ENCODE peak calls at places on chromosomes 16 and 17, in seven cellular contexts. P, K, A, Y, J, C and M are unnamed samples.

GRCh38 chr16:28295213-28295612 is 2.9 kb downstream of the SBK1 start:
- DNase-seq in P (no peak), K (no peak), A (peak; percentile 19), Y (no peak), J (no peak), C (no peak), M (no peak)

GRCh38 chr17:82490512-82491195 is 28.9 kb upstream of the FOXK2 start:
- DNase-seq in P (no peak), K (no peak), A (no peak), Y (no peak), J (no peak), C (peak; percentile 38), M (no peak)

GRCh38 chr16:75224683-75225082 is 5.9 kb downstream of the CTRB1 start:
- DNase-seq in P (no peak), K (no peak), A (no peak), Y (no peak), J (no peak), C (no peak), M (no peak)

GRCh38 chr16:50210266-50211038 is 55.9 kb upstream of the ADCY7 start:
- DNase-seq in P (peak; percentile 53), K (peak; percentile 60), A (peak; percentile 84), Y (peak; percentile 58), J (peak; percentile 76), C (peak; percentile 47), M (peak; percentile 56)

GRCh38 chr17:63983326-63983725 is 10.6 kb upstream of the SCN4A start:
- DNase-seq in P (no peak), K (no peak), A (no peak), Y (no peak), J (no peak), C (no peak), M (no peak)

GRCh38 chr17:16872836-16873653 is 98.9 kb downstream of the TNFRSF13B start:
- DNase-seq in P (peak; percentile 46), K (no peak), A (peak; percentile 64), Y (peak; percentile 76), J (peak; percentile 64), C (no peak), M (no peak)

GRCh38 chr17:4939554-4939803 is 367 bp downstream of the SLC25A11 start:
- DNase-seq in P (no peak), K (no peak), A (no peak), Y (no peak), J (no peak), C (no peak), M (no peak)

GRCh38 chr16:50675686-50676610 is 5.2 kb downstream of the SNX20 start:
- DNase-seq in P (peak; percentile 58), K (no peak), A (no peak), Y (no peak), J (no peak), C (no peak), M (no peak)

GRCh38 chr17:16926591-16927451 is 45.1 kb downstream of the TNFRSF13B start:
- DNase-seq in P (no peak), K (no peak), A (no peak), Y (no peak), J (no peak), C (no peak), M (no peak)

GRCh38 chr17:34305061-34305460 is 14.2 kb upstream of the CCL8 start:
- DNase-seq in P (no peak), K (no peak), A (no peak), Y (no peak), J (no peak), C (no peak), M (no peak)

GRCh38 chr17:19000531-19001011 is 4.0 kb downstream of the FAM83G start:
- DNase-seq in P (peak; percentile 67), K (no peak), A (no peak), Y (no peak), J (no peak), C (no peak), M (no peak)

GRCh38 chr17:14091367-14091766 is 22.1 kb downstream of the COX10 start:
- DNase-seq in P (no peak), K (no peak), A (no peak), Y (no peak), J (no peak), C (no peak), M (no peak)

GRCh38 chr17:62614142-62614541 is 13.3 kb upstream of the MRC2 start:
- DNase-seq in P (no peak), K (no peak), A (no peak), Y (no peak), J (no peak), C (no peak), M (no peak)

GRCh38 chr16:79402356-79402755 is 198.2 kb downstream of the MAF start:
- DNase-seq in P (peak; percentile 3), K (no peak), A (no peak), Y (no peak), J (peak; percentile 89), C (no peak), M (no peak)

GRCh38 chr16:50842589-50842988 is 100.7 kb downstream of the CYLD start:
- DNase-seq in P (no peak), K (no peak), A (peak; percentile 15), Y (no peak), J (no peak), C (no peak), M (no peak)

GRCh38 chr17:17416007-17416399 is 60.8 kb upstream of the MED9 start:
- DNase-seq in P (peak; percentile 33), K (no peak), A (peak; percentile 51), Y (peak; percentile 58), J (peak; percentile 37), C (no peak), M (no peak)

GRCh38 chr17:17994271-17994670 is 21.6 kb downstream of the DRC3 start:
- DNase-seq in P (no peak), K (no peak), A (peak; percentile 55), Y (no peak), J (no peak), C (no peak), M (no peak)

GRCh38 chr17:81685108-81685507 is 1.3 kb downstream of the HGS start:
- DNase-seq in P (peak; percentile 31), K (peak; percentile 20), A (peak; percentile 74), Y (no peak), J (no peak), C (no peak), M (no peak)

GRCh38 chr17:3003401-3004149 is 59.8 kb downstream of the OR1D5 start:
- DNase-seq in P (no peak), K (no peak), A (no peak), Y (peak; percentile 59), J (peak; percentile 41), C (peak; percentile 81), M (peak; percentile 89)

GRCh38 chr16:53769787-53770186 is 65.8 kb downstream of the FTO start:
- DNase-seq in P (no peak), K (no peak), A (no peak), Y (no peak), J (no peak), C (no peak), M (no peak)

GRCh38 chr17:63477471-63478440 is 895 bp downstream of the ACE start:
- DNase-seq in P (no peak), K (no peak), A (peak; percentile 13), Y (peak; percentile 61), J (peak; percentile 54), C (no peak), M (no peak)

GRCh38 chr17:81920612-81921530 is 2.9 kb upstream of the SIRT7 start:
- DNase-seq in P (no peak), K (no peak), A (no peak), Y (no peak), J (no peak), C (no peak), M (peak; percentile 83)

GRCh38 chr16:73217654-73218053 is 169.7 kb upstream of the ZFHX3 start:
- DNase-seq in P (no peak), K (no peak), A (no peak), Y (no peak), J (no peak), C (no peak), M (no peak)
- TF ChIP-seq CTCF in P (peak; percentile 55), K (no peak), A (no peak), Y (no peak), J (no peak), C (no peak), M (peak; percentile 22)

GRCh38 chr16:25138130-25138529 is 26.6 kb downstream of the LCMT1 start:
- DNase-seq in P (no peak), K (no peak), A (no peak), Y (no peak), J (no peak), C (no peak), M (no peak)

GRCh38 chr16:25134306-25134705 is 22.8 kb downstream of the LCMT1 start:
- DNase-seq in P (no peak), K (no peak), A (no peak), Y (no peak), J (no peak), C (no peak), M (no peak)

GRCh38 chr16:25140459-25140858 is 28.9 kb downstream of the LCMT1 start:
- DNase-seq in P (no peak), K (no peak), A (no peak), Y (no peak), J (no peak), C (no peak), M (no peak)

DNA sequence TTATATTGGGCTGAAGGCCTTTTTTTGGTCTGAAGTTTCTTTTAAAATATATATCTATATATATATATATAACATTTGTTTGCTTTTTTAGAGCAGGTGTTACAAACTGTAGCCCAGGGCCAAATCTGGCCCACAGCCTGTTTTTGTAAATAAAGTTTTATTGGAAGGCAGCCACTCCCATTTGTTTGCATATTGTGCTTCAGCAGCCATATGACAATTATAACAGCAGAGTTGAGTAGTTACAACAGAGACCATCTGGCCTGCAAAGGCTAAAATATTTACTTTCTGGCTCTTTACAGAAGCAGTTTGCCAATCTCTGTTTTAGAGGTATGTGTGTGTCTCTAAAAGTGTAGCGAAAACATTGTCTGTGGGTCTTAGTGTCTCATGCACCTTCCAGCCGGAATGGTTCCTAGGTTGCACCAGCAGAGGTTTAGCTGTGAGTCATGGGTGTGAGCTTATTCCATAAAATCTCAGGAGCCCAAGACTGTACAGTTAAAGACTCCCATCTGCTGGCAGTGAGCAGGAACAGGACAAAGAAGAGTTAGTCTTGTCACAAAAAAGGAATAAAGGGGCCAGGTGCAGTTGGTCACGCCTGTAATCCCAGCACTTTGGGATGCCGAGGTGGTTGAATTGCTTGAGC is 23.8 kb downstream of the LCMT1 start:
- DNase-seq in P (no peak), K (no peak), A (no peak), Y (no peak), J (peak; percentile 63), C (no peak), M (no peak)
- TF ChIP-seq CTCF in P (peak; percentile 42), K (no peak), A (no peak), Y (no peak), J (peak; percentile 35), C (no peak), M (no peak)

GRCh38 chr16:71214771-71215381 is 15.6 kb downstream of the HYDIN start:
- DNase-seq in P (no peak), K (no peak), A (no peak), Y (no peak), J (no peak), C (no peak), M (no peak)
- TF ChIP-seq CTCF in P (no peak), K (no peak), A (peak; percentile 24), Y (peak; percentile 40), J (no peak), C (peak; percentile 17), M (peak; percentile 29)

DNA sequence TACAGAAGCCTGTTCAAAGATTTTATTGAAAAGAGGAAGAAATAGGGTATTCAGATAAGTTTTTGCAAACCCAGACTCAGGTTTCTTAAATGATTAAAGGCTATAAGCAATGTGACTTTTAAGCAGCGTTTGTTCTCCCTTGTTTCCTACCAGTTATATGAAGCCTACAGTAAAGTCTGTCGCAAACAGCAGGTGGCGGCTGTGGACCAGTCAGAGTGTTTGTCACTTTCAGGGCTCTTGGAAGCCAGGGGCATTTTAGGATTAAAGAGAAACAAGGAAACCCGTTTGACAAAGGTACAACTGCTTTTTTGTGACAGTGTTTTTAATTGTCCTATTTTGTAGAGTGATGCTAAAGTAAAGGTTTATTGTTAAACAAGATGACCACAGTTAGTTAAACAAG is 7.7 kb upstream of the RARA start:
- DNase-seq in P (no peak), K (no peak), A (no peak), Y (no peak), J (no peak), C (no peak), M (no peak)
- TF ChIP-seq CTCF in P (peak; percentile 47), K (no peak), A (no peak), Y (peak; percentile 34), J (peak; percentile 42), C (no peak), M (no peak)